ENCODE peak calls at places on chromosome 14, in four cellular contexts. One of them, this sample, is unnamed.

GRCh38 chr14:91177073-91177796 is 63.4 kb downstream of the DGLUCY start:
- DNase-seq in fibroblast of mammary gland: peak
- DNase-seq in RWPE1: peak
- DNase-seq in CD8-positive, alpha-beta T cell: peak
- DNase-seq in this sample: peak

GRCh38 chr14:54803926-54804719 is 98.5 kb downstream of the GCH1 start:
- DNase-seq in fibroblast of mammary gland: no peak
- DNase-seq in RWPE1: no peak
- DNase-seq in CD8-positive, alpha-beta T cell: no peak
- DNase-seq in this sample: no peak

GRCh38 chr14:56057071-56057865 is 60.9 kb upstream of the PELI2 start:
- DNase-seq in fibroblast of mammary gland: no peak
- DNase-seq in RWPE1: no peak
- DNase-seq in CD8-positive, alpha-beta T cell: no peak
- DNase-seq in this sample: no peak

GRCh38 chr14:95106966-95107365 is 50.4 kb downstream of the DICER1 start:
- DNase-seq in fibroblast of mammary gland: peak
- DNase-seq in RWPE1: no peak
- DNase-seq in CD8-positive, alpha-beta T cell: no peak
- DNase-seq in this sample: no peak

GRCh38 chr14:61812347-61813100 is 50.3 kb downstream of the SNAPC1 start:
- DNase-seq in fibroblast of mammary gland: no peak
- DNase-seq in RWPE1: no peak
- DNase-seq in CD8-positive, alpha-beta T cell: no peak
- DNase-seq in this sample: peak

GRCh38 chr14:70881549-70882174 is 25.6 kb upstream of the PCNX1 start:
- DNase-seq in fibroblast of mammary gland: no peak
- DNase-seq in RWPE1: no peak
- DNase-seq in CD8-positive, alpha-beta T cell: no peak
- DNase-seq in this sample: no peak

GRCh38 chr14:32934891-32935633 is 3.6 kb upstream of the NPAS3 start:
- DNase-seq in fibroblast of mammary gland: no peak
- DNase-seq in RWPE1: no peak
- DNase-seq in CD8-positive, alpha-beta T cell: no peak
- DNase-seq in this sample: peak

GRCh38 chr14:44778562-44778961 is 183.2 kb downstream of the KLHL28 start:
- DNase-seq in fibroblast of mammary gland: peak
- DNase-seq in RWPE1: no peak
- DNase-seq in CD8-positive, alpha-beta T cell: no peak
- DNase-seq in this sample: no peak

GRCh38 chr14:53327716-53328115 is 174.6 kb upstream of the DDHD1 start:
- DNase-seq in fibroblast of mammary gland: peak
- DNase-seq in RWPE1: peak
- DNase-seq in CD8-positive, alpha-beta T cell: no peak
- DNase-seq in this sample: no peak

GRCh38 chr14:43438056-43438455 is 1069.0 kb downstream of the FSCB start:
- DNase-seq in fibroblast of mammary gland: no peak
- DNase-seq in RWPE1: no peak
- DNase-seq in CD8-positive, alpha-beta T cell: no peak
- DNase-seq in this sample: no peak

GRCh38 chr14:36773136-36773540 is 111.5 kb downstream of the PAX9 start:
- DNase-seq in fibroblast of mammary gland: peak
- DNase-seq in RWPE1: peak
- DNase-seq in CD8-positive, alpha-beta T cell: no peak
- DNase-seq in this sample: no peak
- TF ChIP-seq CTCF in fibroblast of mammary gland: no peak
- TF ChIP-seq CTCF in RWPE1: no peak
- TF ChIP-seq CTCF in CD8-positive, alpha-beta T cell: no peak
- TF ChIP-seq CTCF in this sample: no peak

GRCh38 chr14:101715209-101716076 is 46.1 kb upstream of the PPP2R5C start:
- DNase-seq in fibroblast of mammary gland: no peak
- DNase-seq in RWPE1: no peak
- DNase-seq in CD8-positive, alpha-beta T cell: no peak
- DNase-seq in this sample: no peak

GRCh38 chr14:101717663-101718490 is 43.6 kb upstream of the PPP2R5C start:
- DNase-seq in fibroblast of mammary gland: no peak
- DNase-seq in RWPE1: no peak
- DNase-seq in CD8-positive, alpha-beta T cell: no peak
- DNase-seq in this sample: no peak

GRCh38 chr14:101714394-101714793 is 47.1 kb upstream of the PPP2R5C start:
- DNase-seq in fibroblast of mammary gland: no peak
- DNase-seq in RWPE1: no peak
- DNase-seq in CD8-positive, alpha-beta T cell: no peak
- DNase-seq in this sample: no peak

GRCh38 chr14:101716956-101717662 is 44.4 kb upstream of the PPP2R5C start:
- DNase-seq in fibroblast of mammary gland: no peak
- DNase-seq in RWPE1: no peak
- DNase-seq in CD8-positive, alpha-beta T cell: no peak
- DNase-seq in this sample: no peak

GRCh38 chr14:101716077-101716950 is 45.2 kb upstream of the PPP2R5C start:
- DNase-seq in fibroblast of mammary gland: no peak
- DNase-seq in RWPE1: no peak
- DNase-seq in CD8-positive, alpha-beta T cell: no peak
- DNase-seq in this sample: no peak
- TF ChIP-seq CTCF in fibroblast of mammary gland: no peak
- TF ChIP-seq CTCF in RWPE1: no peak
- TF ChIP-seq CTCF in CD8-positive, alpha-beta T cell: no peak
- TF ChIP-seq CTCF in this sample: no peak

DNA sequence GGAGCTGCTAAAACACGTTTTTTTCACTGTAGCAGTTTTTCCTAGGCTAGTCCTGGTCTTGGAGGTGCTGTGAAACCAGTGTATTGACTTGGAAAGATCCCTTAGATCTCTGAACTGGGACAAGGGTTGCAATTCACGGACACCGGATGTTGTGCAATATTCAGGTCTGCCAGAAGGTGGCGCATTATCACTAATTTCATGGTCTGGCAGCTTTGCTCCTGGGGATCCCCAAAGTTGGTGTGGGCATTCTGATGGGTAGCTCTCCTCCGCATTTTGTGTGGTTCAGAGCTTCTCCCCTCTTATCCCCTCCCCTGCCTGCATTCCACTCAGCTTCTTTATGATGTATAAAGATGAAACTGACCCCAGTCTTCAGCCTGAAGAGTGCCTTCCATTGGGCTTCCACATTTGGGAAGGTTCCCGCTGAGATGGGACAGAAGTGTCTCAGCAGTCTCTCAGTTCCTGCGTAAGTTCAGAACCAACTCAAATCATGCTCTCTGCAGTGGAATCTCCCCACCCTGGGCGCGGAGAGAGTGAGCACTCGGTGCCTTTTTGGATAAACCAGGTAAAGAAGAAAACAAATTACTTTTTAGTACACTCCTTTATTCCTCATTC is 278.4 kb downstream of the NRXN3 start:
- DNase-seq in fibroblast of mammary gland: peak
- DNase-seq in RWPE1: peak
- DNase-seq in CD8-positive, alpha-beta T cell: no peak
- DNase-seq in this sample: peak
- TF ChIP-seq CTCF in fibroblast of mammary gland: peak
- TF ChIP-seq CTCF in RWPE1: peak
- TF ChIP-seq CTCF in CD8-positive, alpha-beta T cell: peak
- TF ChIP-seq CTCF in this sample: peak

GRCh38 chr14:104136472-104137296 is 1.7 kb upstream of the KIF26A start:
- DNase-seq in fibroblast of mammary gland: no peak
- DNase-seq in RWPE1: no peak
- DNase-seq in CD8-positive, alpha-beta T cell: peak
- DNase-seq in this sample: no peak

GRCh38 chr14:104135904-104136471 is 2.4 kb upstream of the KIF26A start:
- DNase-seq in fibroblast of mammary gland: no peak
- DNase-seq in RWPE1: no peak
- DNase-seq in CD8-positive, alpha-beta T cell: peak
- DNase-seq in this sample: no peak

GRCh38 chr14:104134061-104134965 is 4.1 kb upstream of the KIF26A start:
- DNase-seq in fibroblast of mammary gland: no peak
- DNase-seq in RWPE1: no peak
- DNase-seq in CD8-positive, alpha-beta T cell: peak
- DNase-seq in this sample: no peak

GRCh38 chr14:104133496-104133895 is 4.9 kb upstream of the KIF26A start:
- DNase-seq in fibroblast of mammary gland: no peak
- DNase-seq in RWPE1: no peak
- DNase-seq in CD8-positive, alpha-beta T cell: peak
- DNase-seq in this sample: no peak

GRCh38 chr14:104135121-104135903 is 3.1 kb upstream of the KIF26A start:
- DNase-seq in fibroblast of mammary gland: peak
- DNase-seq in RWPE1: peak
- DNase-seq in CD8-positive, alpha-beta T cell: peak
- DNase-seq in this sample: peak
- TF ChIP-seq CTCF in fibroblast of mammary gland: no peak
- TF ChIP-seq CTCF in RWPE1: no peak
- TF ChIP-seq CTCF in CD8-positive, alpha-beta T cell: no peak
- TF ChIP-seq CTCF in this sample: peak

DNA sequence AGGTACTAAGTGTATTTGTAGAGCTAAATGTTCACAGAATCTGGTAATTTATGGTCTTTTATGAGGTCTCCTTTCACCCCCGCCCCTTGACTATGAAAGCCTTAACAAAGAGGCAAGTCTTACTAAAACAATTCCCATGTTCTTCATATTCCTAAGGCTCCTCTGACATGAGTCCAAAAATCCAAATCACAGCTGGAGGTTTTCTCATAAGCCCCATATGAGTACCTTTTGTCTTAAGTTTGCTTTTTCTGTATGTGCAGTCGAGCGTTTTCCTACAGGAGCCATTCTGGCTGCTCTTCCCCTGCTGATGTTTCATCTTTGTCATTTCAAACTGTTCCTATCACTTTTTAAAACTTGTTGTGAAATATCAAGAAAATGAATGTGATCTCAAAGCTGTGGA is 55.2 kb downstream of the SIX1 start:
- DNase-seq in fibroblast of mammary gland: no peak
- DNase-seq in RWPE1: no peak
- DNase-seq in CD8-positive, alpha-beta T cell: no peak
- DNase-seq in this sample: no peak
- TF ChIP-seq CTCF in fibroblast of mammary gland: no peak
- TF ChIP-seq CTCF in RWPE1: no peak
- TF ChIP-seq CTCF in CD8-positive, alpha-beta T cell: no peak
- TF ChIP-seq CTCF in this sample: no peak

This sample was measured in endothelial cell.